ENCODE peak calls at places on chromosomes 6 and 20, in four cellular contexts. B is lower leg skin, W is neural progenitor cell, K is PC-3. C is an unnamed sample.

GRCh38 chr20:64051532-64052325 is 2.3 kb upstream of the SOX18 start:
- DNase-seq in B (no peak), W (no peak), K (no peak), C (no peak)

GRCh38 chr6:84390334-84390733 is 162.9 kb upstream of the CEP162 start:
- DNase-seq in B (no peak), W (no peak), K (no peak), C (no peak)

GRCh38 chr6:131413191-131413830 is 159.7 kb upstream of the ARG1 start:
- DNase-seq in B (no peak), W (no peak), K (no peak), C (no peak)

GRCh38 chr20:38023181-38024085 is 9.8 kb downstream of the TTI1 start:
- DNase-seq in B (no peak), W (no peak), K (peak), C (no peak)

GRCh38 chr20:592506-592905 is 17.6 kb downstream of the TCF15 start:
- DNase-seq in B (no peak), W (no peak), K (no peak), C (no peak)

GRCh38 chr6:112501705-112502104 is 154.6 kb downstream of the RFPL4B start:
- DNase-seq in B (no peak), W (peak), K (no peak), C (no peak)

GRCh38 chr6:135814043-135814442 is 37.5 kb upstream of the PDE7B start:
- DNase-seq in B (no peak), W (no peak), K (no peak), C (no peak)

GRCh38 chr6:45728674-45729073 is 287.0 kb downstream of the CLIC5 start:
- DNase-seq in B (no peak), W (no peak), K (peak), C (no peak)

GRCh38 chr6:133764011-133764812 is 124.7 kb upstream of the TCF21 start:
- DNase-seq in B (no peak), W (no peak), K (peak), C (no peak)

GRCh38 chr6:163392533-163392932 is 22.0 kb upstream of the QKI start:
- DNase-seq in B (no peak), W (no peak), K (peak), C (peak)

GRCh38 chr20:4195499-4195898 is 180.1 kb upstream of the RNF24 start:
- DNase-seq in B (no peak), W (peak), K (peak), C (no peak)

GRCh38 chr20:51712501-51713212 is 55.5 kb downstream of the ATP9A start:
- DNase-seq in B (no peak), W (peak), K (peak), C (peak)
- TF ChIP-seq CTCF in B (no peak), W (peak), K (peak), C (peak)

DNA sequence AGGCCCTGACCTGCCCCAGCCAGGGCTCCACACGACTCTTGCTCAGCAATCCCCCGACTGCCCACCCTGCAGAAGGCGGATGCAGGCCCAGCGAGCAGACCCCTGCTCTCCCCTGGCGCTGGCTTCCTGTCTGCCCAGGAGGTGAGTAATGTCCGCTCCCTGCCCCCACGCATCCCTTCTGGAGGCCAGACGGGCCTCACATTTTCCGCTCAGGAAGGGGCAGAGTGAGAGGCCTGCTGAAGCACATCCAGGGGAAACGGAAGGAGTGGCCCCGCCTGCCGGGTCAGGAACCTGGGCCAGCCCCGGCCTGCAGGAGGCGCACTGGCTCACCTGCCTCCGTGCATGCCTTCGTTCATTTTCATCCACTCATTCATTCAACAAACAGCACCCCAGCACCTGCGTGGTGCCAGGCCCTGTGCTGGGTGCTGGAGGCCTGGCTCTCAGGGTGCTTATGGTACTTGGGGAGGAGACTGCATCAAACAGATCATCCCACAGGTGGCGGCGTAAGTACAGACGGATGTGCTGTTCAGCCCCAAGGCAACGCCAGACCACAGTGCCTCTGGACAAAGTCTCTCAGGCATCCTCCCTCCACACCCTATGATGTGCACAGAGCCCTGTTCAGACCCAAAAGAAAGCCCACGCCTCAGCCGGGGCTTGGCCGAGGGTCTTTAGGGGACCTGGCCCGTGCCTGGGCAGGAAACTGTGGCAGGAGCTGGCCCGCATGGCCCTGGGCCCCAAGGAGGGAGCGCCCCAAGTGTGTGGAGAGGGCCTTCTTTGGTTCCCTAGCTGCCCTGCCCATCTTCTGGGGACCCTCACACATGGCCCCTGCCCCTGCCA is 112.1 kb downstream of the ASXL1 start:
- DNase-seq in B (no peak), W (peak), K (peak), C (peak)
- TF ChIP-seq CTCF in B (no peak), W (peak), K (peak), C (peak)

GRCh38 chr6:166772518-166772917 is 145.5 kb upstream of the RPS6KA2 start:
- DNase-seq in B (peak), W (no peak), K (peak), C (peak)
- TF ChIP-seq CTCF in B (no peak), W (peak), K (peak), C (no peak)

DNA sequence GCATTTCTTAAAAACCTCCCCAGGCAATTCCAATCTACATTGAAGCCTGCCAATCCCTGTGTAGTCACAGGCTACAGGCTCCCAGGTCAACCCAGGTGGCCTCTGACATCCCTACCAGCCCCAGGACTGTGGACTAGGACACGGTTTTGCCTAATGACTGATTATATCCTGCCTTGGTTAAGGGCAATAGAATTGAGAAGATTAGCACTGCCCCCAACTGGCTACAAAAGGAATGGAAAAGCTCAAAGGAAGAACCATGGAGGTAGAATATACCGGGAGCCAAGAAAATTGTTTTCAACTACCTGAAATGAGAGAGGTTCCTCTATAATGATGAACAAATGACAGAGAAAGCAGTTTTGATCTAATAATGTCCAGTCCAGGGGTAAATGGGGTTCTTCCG is 421.1 kb upstream of the AGPAT4 start:
- DNase-seq in B (no peak), W (peak), K (peak), C (peak)
- TF ChIP-seq CTCF in B (no peak), W (peak), K (peak), C (no peak)

GRCh38 chr6:105775095-105775494 is 311.0 kb upstream of the PRDM1 start:
- DNase-seq in B (no peak), W (no peak), K (no peak), C (no peak)
- TF ChIP-seq CTCF in B (no peak), W (no peak), K (no peak), C (no peak)

GRCh38 chr6:118263929-118264486 is 284.1 kb upstream of the PLN start:
- DNase-seq in B (no peak), W (peak), K (peak), C (no peak)
- TF ChIP-seq CTCF in B (no peak), W (peak), K (peak), C (no peak)

GRCh38 chr20:3168079-3168828 is 5.1 kb downstream of the LZTS3 start:
- DNase-seq in B (peak), W (peak), K (no peak), C (peak)
- TF ChIP-seq CTCF in B (no peak), W (peak), K (no peak), C (no peak)

GRCh38 chr20:47062226-47062880 is 167.7 kb downstream of the EYA2 start:
- DNase-seq in B (no peak), W (no peak), K (no peak), C (no peak)

GRCh38 chr20:47061549-47061948 is 166.9 kb downstream of the EYA2 start:
- DNase-seq in B (no peak), W (no peak), K (no peak), C (no peak)

GRCh38 chr20:47063407-47063806 is 168.8 kb downstream of the EYA2 start:
- DNase-seq in B (no peak), W (peak), K (peak), C (peak)

GRCh38 chr20:47066484-47067270 is 172.0 kb downstream of the EYA2 start:
- DNase-seq in B (peak), W (no peak), K (no peak), C (no peak)

GRCh38 chr20:47063808-47064207 is 169.2 kb downstream of the EYA2 start:
- DNase-seq in B (no peak), W (peak), K (no peak), C (peak)
- TF ChIP-seq CTCF in B (no peak), W (peak), K (no peak), C (no peak)

DNA sequence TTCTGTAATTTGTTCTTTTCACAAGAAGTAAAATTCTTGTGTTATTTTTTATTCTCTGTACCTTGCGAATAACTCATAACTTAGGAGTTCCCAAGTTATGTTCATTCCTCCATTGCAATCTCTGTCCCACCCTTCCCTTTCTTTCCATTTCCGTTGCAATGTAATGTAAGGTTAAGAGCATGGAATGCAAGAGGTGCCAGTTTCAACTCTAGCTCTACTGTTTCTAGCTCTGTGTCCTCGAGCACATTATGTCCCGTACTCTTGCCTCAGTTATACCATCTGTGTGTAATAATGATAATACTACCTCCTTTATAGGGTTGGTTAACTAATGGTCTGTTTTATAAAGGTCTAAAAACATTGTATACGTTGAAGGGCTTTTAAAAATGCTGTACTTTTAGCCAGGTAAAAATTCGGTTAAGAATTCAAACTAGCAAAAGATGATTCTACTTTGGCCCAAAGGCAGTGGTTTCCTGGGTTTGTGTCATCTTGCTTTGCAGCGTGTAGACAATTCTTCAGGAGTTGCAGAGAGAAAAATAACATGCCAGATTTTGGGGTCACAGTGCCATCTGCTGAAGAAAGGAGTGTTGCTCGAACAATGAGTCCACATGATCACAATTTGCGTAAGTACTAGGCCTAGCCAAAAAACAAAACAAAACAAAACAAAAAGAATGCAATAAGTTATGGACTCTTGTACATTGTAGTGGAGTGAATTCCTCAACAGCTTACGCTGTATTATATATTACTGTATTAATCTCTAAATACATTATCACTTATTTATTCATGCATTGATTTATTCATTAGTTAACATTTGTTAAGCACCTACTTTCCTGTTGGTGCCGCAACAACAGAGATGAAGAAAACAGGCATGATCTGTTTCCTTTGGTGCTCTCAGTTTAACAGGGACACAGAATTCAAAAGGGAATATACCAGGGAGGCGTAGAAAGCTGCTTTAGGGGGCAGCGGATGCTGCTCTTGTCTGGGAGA is 10.0 kb upstream of the PFDN4 start:
- DNase-seq in B (no peak), W (peak), K (peak), C (peak)
- TF ChIP-seq CTCF in B (no peak), W (peak), K (peak), C (peak)

DNA sequence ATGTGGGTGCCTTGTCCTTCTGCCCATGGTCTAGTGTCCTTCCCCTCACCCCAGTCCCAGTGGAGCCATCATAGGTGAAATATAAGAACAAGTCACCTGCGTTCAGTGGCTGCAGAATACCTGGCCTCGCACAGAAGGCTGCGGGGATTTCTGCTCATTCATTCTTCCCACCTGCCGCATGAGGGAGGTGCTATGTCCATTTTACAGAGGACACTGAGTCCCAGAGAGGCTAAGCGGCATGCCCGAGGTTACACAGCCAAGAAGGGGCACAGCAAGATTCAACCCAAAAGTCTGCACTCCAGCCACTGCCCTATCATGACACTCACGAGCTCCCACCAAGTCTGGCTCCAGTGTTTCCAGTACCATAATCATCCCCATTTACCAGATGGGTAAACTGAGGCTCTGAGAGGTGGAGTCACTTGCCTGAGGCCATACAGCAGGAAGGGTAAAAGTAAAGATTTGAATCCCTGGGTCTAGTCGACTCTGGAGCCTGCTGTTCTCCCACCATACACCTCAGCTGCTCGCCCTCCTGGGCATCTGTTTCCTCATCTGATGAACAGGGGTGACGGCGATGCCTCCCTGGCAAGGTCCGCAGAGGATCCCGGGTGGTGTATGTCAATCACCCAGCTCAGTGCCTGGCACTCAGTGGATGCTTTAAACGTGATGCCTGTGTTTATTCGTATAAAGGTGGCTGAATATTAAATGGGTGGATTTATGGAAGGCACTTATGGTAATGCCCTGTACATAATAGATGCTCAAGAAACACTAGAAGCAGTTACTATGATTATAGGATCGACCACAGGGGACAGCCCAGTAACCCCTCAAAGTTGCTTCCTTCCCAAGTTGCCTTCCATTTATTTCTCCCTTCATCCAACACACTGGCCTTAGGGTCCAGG is 101.0 kb downstream of the CEBPB start:
- DNase-seq in B (no peak), W (no peak), K (no peak), C (no peak)
- TF ChIP-seq CTCF in B (no peak), W (no peak), K (no peak), C (no peak)